ENCODE peak calls at places on chromosomes 4 and X, in five cellular contexts. M is astrocyte of the spinal cord, J is Calu3, D is AG10803, Q is fibroblast of lung. U is an unnamed sample.

GRCh38 chrX:152072236-152072635 is 66.1 kb downstream of the MAGEA10 start:
- DNase-seq in D (peak; percentile 71), J (peak; percentile 36), Q (peak; percentile 92), M (peak; percentile 87), U (no peak)

GRCh38 chrX:101287402-101287801 is 3.7 kb downstream of the TAF7L start:
- DNase-seq in D (peak; percentile 40), J (peak; percentile 33), Q (peak; percentile 14), M (peak; percentile 60), U (no peak)

GRCh38 chrX:41984628-41985027 is 61.3 kb upstream of the CASK start:
- DNase-seq in J (peak; percentile 48), D (no peak), M (no peak), Q (peak; percentile 23), U (no peak)

GRCh38 chr4:15654556-15655222 is 468 bp downstream of the FBXL5 start:
- DNase-seq in Q (peak; percentile 41), M (peak; percentile 46), D (peak; percentile 35), J (peak; percentile 24), U (peak; percentile 92)

GRCh38 chr4:20305976-20306375 is 54.3 kb downstream of the SLIT2 start:
- DNase-seq in M (peak; percentile 32), J (peak; percentile 15), Q (no peak), D (peak; percentile 53), U (no peak)

GRCh38 chrX:12174358-12174757 is 36.1 kb downstream of the FRMPD4 start:
- DNase-seq in M (no peak), J (no peak), Q (peak; percentile 28), D (peak; percentile 29), U (no peak)

GRCh38 chrX:107602694-107603239 is 25.5 kb upstream of the PRPS1 start:
- DNase-seq in M (no peak), D (no peak), Q (no peak), J (no peak), U (no peak)

GRCh38 chr4:146029939-146030710 is 91.5 kb upstream of the ZNF827 start:
- DNase-seq in Q (no peak), D (no peak), M (no peak), J (peak; percentile 16), U (no peak)

GRCh38 chrX:47722260-47722659 is 63.3 kb upstream of the UXT start:
- DNase-seq in D (no peak), M (no peak), J (no peak), Q (no peak), U (no peak)

GRCh38 chr4:27315625-27316024 is 455.0 kb downstream of the STIM2 start:
- DNase-seq in Q (no peak), J (no peak), D (no peak), M (no peak), U (no peak)

GRCh38 chr4:89420507-89420906 is 112.9 kb upstream of the GPRIN3 start:
- DNase-seq in J (no peak), M (peak; percentile 44), Q (peak; percentile 92), D (peak; percentile 61), U (no peak)

GRCh38 chr4:40630335-40631021 is 814 bp upstream of the RBM47 start:
- DNase-seq in D (no peak), Q (no peak), M (no peak), J (peak; percentile 65), U (no peak)

GRCh38 chr4:53240573-53240972 is 125.3 kb downstream of the SCFD2 start:
- DNase-seq in J (no peak), M (no peak), D (peak; percentile 21), Q (no peak), U (peak; percentile 35)

GRCh38 chrX:68935362-68935761 is 106.5 kb downstream of the EFNB1 start:
- DNase-seq in M (no peak), Q (no peak), J (no peak), D (no peak), U (no peak)

GRCh38 chr4:86896596-86896995 is 4.4 kb upstream of the C4orf36 start:
- DNase-seq in Q (peak; percentile 29), D (peak; percentile 11), M (no peak), J (no peak), U (no peak)

GRCh38 chr4:86685401-86685800 is 91.3 kb downstream of the PTPN13 start:
- DNase-seq in J (peak; percentile 35), D (peak; percentile 65), Q (peak; percentile 6), M (no peak), U (no peak)

GRCh38 chrX:69503228-69503834 is 795 bp upstream of the NALF2 start:
- DNase-seq in D (no peak), M (no peak), J (no peak), Q (no peak), U (no peak)

GRCh38 chr4:125368684-125369083 is 53.9 kb downstream of the FAT4 start:
- DNase-seq in Q (peak; percentile 89), J (no peak), M (peak; percentile 95), D (peak; percentile 75), U (no peak)

GRCh38 chrX:102627640-102628039 is 23.6 kb upstream of the GPRASP1 start:
- DNase-seq in J (no peak), M (no peak), Q (no peak), D (no peak), U (no peak)

GRCh38 chrX:138504254-138504653 is 207.3 kb downstream of the FGF13 start:
- DNase-seq in Q (no peak), J (no peak), M (no peak), D (no peak), U (no peak)

GRCh38 chr4:141473952-141474351 is 162.4 kb upstream of the IL15 start:
- DNase-seq in J (no peak), D (peak; percentile 83), Q (peak; percentile 72), M (peak; percentile 10), U (no peak)

GRCh38 chr4:55947254-55947882 is 1.4 kb upstream of the CEP135 start:
- DNase-seq in M (no peak), J (no peak), Q (peak; percentile 6), D (no peak), U (no peak)

GRCh38 chr4:30396772-30397475 is 323.2 kb upstream of the PCDH7 start:
- DNase-seq in J (no peak), Q (peak; percentile 54), M (peak; percentile 8), D (no peak), U (no peak)

GRCh38 chr4:109378511-109378910 is 55.1 kb upstream of the SEC24B start:
- DNase-seq in M (no peak), J (no peak), D (no peak), Q (no peak), U (no peak)

GRCh38 chrX:11787564-11787963 is 29.5 kb downstream of the MSL3 start:
- DNase-seq in M (peak; percentile 52), J (peak; percentile 5), D (peak; percentile 26), Q (peak; percentile 38), U (no peak)

GRCh38 chr4:56692576-56692975 is 11.5 kb upstream of the HOPX start:
- DNase-seq in D (no peak), Q (no peak), J (no peak), M (no peak), U (no peak)

GRCh38 chr4:112766422-112766821 is 129.5 kb downstream of the LARP7 start:
- DNase-seq in Q (peak; percentile 20), J (peak; percentile 14), M (peak; percentile 45), D (peak; percentile 48), U (no peak)

GRCh38 chr4:183141997-183142396 is 42.9 kb downstream of the WWC2 start:
- DNase-seq in D (no peak), M (no peak), Q (no peak), J (no peak), U (no peak)

GRCh38 chr4:3640587-3640962 is 108.4 kb upstream of the LRPAP1 start:
- DNase-seq in Q (peak; percentile 20), M (no peak), D (no peak), J (no peak), U (peak; percentile 51)

GRCh38 chrX:65926095-65927019 is 113.5 kb downstream of the VSIG4 start:
- DNase-seq in D (no peak), Q (no peak), J (no peak), M (no peak), U (no peak)

GRCh38 chr4:47623916-47624554 is 139.0 kb downstream of the ATP10D start:
- DNase-seq in J (no peak), D (peak; percentile 90), M (peak; percentile 81), Q (peak; percentile 80), U (no peak)

GRCh38 chrX:120726294-120726693 is 96.4 kb upstream of the C1GALT1C1 start:
- DNase-seq in J (no peak), D (no peak), M (no peak), Q (no peak), U (no peak)

GRCh38 chr4:98374643-98375042 is 113.5 kb downstream of the RAP1GDS1 start:
- DNase-seq in J (no peak), Q (peak; percentile 6), M (peak; percentile 24), D (peak; percentile 14), U (no peak)

GRCh38 chr4:186266699-186267467 is 894 bp downstream of the F11 start:
- DNase-seq in J (peak; percentile 42), Q (peak; percentile 13), D (peak; percentile 35), M (no peak), U (no peak)

GRCh38 chr4:52107336-52107735 is 56.2 kb downstream of the SPATA18 start:
- DNase-seq in D (peak; percentile 52), Q (peak; percentile 70), M (peak; percentile 26), J (no peak), U (no peak)

GRCh38 chrX:108947205-108947604 is 210.8 kb upstream of the IRS4 start:
- DNase-seq in J (no peak), Q (no peak), M (no peak), D (no peak), U (no peak)
- TF ChIP-seq CTCF in J (no peak), Q (no peak), M (no peak), D (no peak), U (no peak)

GRCh38 chr4:41883988-41884737 is 51.1 kb upstream of the TMEM33 start:
- DNase-seq in D (no peak), Q (no peak), J (no peak), M (no peak), U (no peak)
- TF ChIP-seq CTCF in D (no peak), Q (peak; percentile 18), J (no peak), M (no peak), U (no peak)

GRCh38 chrX:71147496-71148277 is 3.0 kb downstream of the NLGN3 start:
- DNase-seq in M (no peak), D (no peak), Q (no peak), J (no peak), U (no peak)
- TF ChIP-seq CTCF in M (no peak), D (no peak), Q (no peak), J (no peak), U (no peak)

GRCh38 chrX:134374910-134375309 is 85.1 kb upstream of the HPRT1 start:
- DNase-seq in D (no peak), J (no peak), M (no peak), Q (peak; percentile 56), U (no peak)

GRCh38 chrX:134377537-134377936 is 82.4 kb upstream of the HPRT1 start:
- DNase-seq in D (peak; percentile 54), J (peak; percentile 21), Q (peak; percentile 55), M (peak; percentile 43), U (no peak)

GRCh38 chrX:134374294-134374693 is 85.7 kb upstream of the HPRT1 start:
- DNase-seq in Q (peak; percentile 12), D (no peak), J (no peak), M (no peak), U (no peak)

GRCh38 chrX:134373736-134374135 is 86.2 kb upstream of the HPRT1 start:
- DNase-seq in D (no peak), M (no peak), Q (no peak), J (no peak), U (no peak)

DNA sequence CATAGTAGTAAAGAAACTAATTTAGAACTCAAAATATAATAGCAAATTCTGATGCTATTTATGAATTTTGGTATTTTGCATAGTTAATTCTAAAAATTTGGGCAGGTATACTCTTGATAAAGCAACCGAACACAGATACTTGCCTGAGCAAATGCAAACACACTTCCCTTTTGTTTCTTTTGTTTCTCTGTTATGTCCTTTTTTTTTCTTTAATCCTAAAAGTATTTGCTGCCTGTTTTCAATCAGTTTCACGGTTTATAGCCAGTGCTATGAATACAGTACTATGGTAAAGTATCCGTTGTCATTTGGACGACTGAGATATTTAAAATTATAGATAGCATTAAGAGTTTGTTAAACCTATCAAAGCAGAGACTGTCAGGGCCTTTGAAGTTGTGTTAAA is 84.3 kb upstream of the HPRT1 start:
- DNase-seq in D (no peak), Q (no peak), J (no peak), M (no peak), U (no peak)
- TF ChIP-seq CTCF in D (no peak), Q (no peak), J (no peak), M (no peak), U (no peak)